ENCODE peak calls at places on chromosomes 12 and 14, in seven cellular contexts. Q, C, V, U, E, B and X are unnamed samples.

GRCh38 chr12:11651377-11651776 is 1.9 kb downstream of the ETV6 start:
- DNase-seq in Q (no peak), V (no peak), U (no peak), E (no peak), B (no peak), C (no peak), X (no peak)

GRCh38 chr14:33842299-33842698 is 108.6 kb downstream of the EGLN3 start:
- DNase-seq in C (no peak), E (no peak), Q (no peak), V (no peak), B (no peak), U (peak), X (no peak)

GRCh38 chr14:99009875-99010274 is 262.1 kb downstream of the BCL11B start:
- DNase-seq in V (no peak), U (no peak), E (no peak), B (no peak), Q (no peak), C (no peak), X (no peak)

GRCh38 chr12:12919666-12920435 is 28.5 kb downstream of the GPRC5A start:
- DNase-seq in C (no peak), U (no peak), B (no peak), Q (no peak), V (peak), E (no peak), X (no peak)

GRCh38 chr14:53990978-53991377 is 34.4 kb upstream of the BMP4 start:
- DNase-seq in B (no peak), Q (no peak), V (no peak), C (no peak), E (no peak), U (no peak), X (no peak)

GRCh38 chr14:95185452-95186392 is 28.4 kb upstream of the DICER1 start:
- DNase-seq in V (peak), B (no peak), U (no peak), Q (peak), C (no peak), E (no peak), X (no peak)

GRCh38 chr12:90801776-90802175 is 153.2 kb downstream of the CCER1 start:
- DNase-seq in B (no peak), U (no peak), E (no peak), Q (no peak), V (peak), C (no peak), X (no peak)

GRCh38 chr12:52285172-52285745 is 6.1 kb downstream of the KRT81 start:
- DNase-seq in U (no peak), E (no peak), B (no peak), Q (no peak), V (peak), C (no peak), X (no peak)

GRCh38 chr14:53921027-53921426 is 35.6 kb downstream of the BMP4 start:
- DNase-seq in B (no peak), C (no peak), V (no peak), E (no peak), U (peak), Q (no peak), X (no peak)

DNA sequence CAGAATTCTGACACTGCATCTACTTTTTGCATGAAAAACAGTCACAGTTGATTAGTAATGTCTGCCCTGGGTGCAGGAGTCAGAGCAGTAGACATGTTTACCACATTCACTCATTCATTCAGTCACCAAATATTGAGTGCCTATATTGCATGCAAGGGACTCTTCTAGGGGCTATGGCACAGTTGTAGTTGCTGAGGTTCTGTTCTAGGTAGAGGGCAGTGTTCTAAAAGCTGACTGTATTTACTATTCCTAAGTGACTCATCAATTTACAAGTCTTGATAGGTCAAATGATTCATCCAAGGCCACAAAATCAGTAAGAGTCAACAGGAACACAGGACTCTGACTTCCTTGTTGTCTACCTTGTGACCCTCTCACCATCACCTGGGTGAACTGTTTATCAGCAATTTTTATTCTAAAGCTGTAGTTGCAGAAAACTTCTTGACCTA is 223.0 kb downstream of the KTN1 start:
- DNase-seq in V (no peak), E (no peak), U (peak), C (no peak), B (no peak), Q (no peak), X (no peak)
- TF ChIP-seq CTCF in V (no peak), E (no peak), U (peak), C (no peak), B (no peak), Q (no peak), X (no peak)

GRCh38 chr14:92670177-92670576 is 78.2 kb downstream of the LGMN start:
- DNase-seq in B (no peak), E (no peak), C (no peak), V (peak), U (no peak), Q (no peak), X (no peak)
- TF ChIP-seq CTCF in B (peak), E (no peak), C (no peak), V (peak), U (no peak), Q (no peak), X (no peak)

DNA sequence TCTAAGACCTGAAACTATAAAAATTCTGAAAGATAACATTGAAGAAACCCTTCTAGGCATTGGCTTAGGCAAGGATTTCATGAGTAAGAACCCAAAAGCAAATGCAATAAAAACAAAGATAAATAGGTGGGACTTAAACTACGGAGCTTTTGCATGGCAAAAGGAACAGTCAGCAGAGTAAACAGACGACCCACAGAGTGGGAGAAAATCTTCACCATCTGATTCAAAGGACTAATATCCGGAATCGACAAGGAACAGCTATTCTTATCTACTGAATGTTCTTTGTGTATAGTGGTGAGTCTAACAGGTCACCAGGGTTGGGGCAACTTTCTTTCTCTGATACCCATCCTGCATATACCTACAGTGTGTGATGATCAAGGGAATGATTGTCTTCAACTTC is 198.6 kb downstream of the CCDC91 start:
- DNase-seq in B (no peak), E (no peak), V (no peak), U (no peak), Q (no peak), C (no peak), X (no peak)
- TF ChIP-seq CTCF in B (no peak), E (no peak), V (no peak), U (no peak), Q (no peak), C (no peak), X (no peak)

GRCh38 chr14:78701246-78701645 is 531.1 kb downstream of the NRXN3 start:
- DNase-seq in Q (no peak), C (no peak), U (no peak), V (no peak), E (no peak), B (no peak), X (no peak)

GRCh38 chr14:78698991-78699390 is 528.8 kb downstream of the NRXN3 start:
- DNase-seq in U (no peak), E (no peak), V (no peak), B (no peak), C (no peak), Q (no peak), X (no peak)

GRCh38 chr14:78700236-78700635 is 530.1 kb downstream of the NRXN3 start:
- DNase-seq in E (no peak), U (no peak), V (peak), B (no peak), C (no peak), Q (no peak), X (no peak)

DNA sequence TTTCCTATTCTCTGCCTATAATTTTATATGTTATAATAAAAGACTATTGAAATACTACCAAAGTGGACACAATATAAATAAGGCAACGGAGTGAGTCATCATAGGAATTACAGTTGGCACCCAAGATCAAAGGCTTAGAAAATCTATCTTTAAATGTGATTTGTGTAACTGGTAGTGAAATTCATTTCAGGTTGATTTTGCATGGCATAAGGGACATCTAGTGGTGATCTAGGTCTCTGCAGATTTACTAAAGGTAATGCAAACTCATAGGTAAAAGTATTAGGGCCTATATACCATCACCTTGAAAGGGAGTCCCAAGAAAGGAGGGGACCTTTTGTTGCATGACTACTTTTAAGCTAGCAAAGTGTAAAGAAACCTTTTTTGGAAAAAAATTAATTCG is 527.2 kb downstream of the NRXN3 start:
- DNase-seq in B (peak), E (no peak), C (no peak), Q (no peak), V (peak), U (no peak), X (no peak)
- TF ChIP-seq CTCF in B (peak), E (peak), C (peak), Q (peak), V (peak), U (no peak), X (peak)

DNA sequence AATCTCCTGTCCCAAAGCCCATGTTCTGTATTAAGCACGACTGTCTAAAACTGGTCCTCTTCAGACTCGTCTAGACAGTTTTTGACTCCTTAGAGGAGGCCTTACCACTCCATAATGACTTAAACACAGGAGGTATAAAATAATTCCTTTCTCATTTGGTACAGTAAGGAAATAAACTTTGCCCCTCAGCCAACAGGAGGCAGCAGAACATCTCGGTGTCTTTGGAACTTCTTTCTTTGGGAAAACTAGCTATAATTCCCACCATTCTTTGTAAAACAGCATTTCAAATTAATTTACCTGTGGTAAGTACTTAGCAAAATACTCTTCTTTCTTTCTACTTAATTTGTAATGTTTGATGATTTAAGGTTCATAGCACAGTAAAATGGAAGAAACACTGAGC is 292.7 kb upstream of the G2E3 start:
- DNase-seq in V (no peak), U (no peak), Q (no peak), C (no peak), E (no peak), B (no peak), X (no peak)
- TF ChIP-seq CTCF in V (no peak), U (no peak), Q (no peak), C (no peak), E (no peak), B (no peak), X (no peak)

GRCh38 chr12:123808167-123808566 is 46.1 kb downstream of the DNAH10 start:
- DNase-seq in B (no peak), C (peak), U (peak), E (no peak), Q (no peak), V (peak), X (peak)
- TF ChIP-seq CTCF in B (peak), C (peak), U (no peak), E (no peak), Q (peak), V (peak), X (no peak)